ENCODE peak calls at places on chromosomes 6 and 20, in five cellular contexts. One of them, this sample, is unnamed.

GRCh38 chr6:4280721-4281120 is 145.3 kb upstream of the ECI2 start:
- DNase-seq in GM23338: no peak
- DNase-seq in GM23248: peak; percentile 89
- DNase-seq in OCI-LY7: no peak
- DNase-seq in H1: no peak
- DNase-seq in this sample: peak; percentile 26

GRCh38 chr20:48658505-48658904 is 169.3 kb downstream of the PREX1 start:
- DNase-seq in GM23338: no peak
- DNase-seq in GM23248: no peak
- DNase-seq in OCI-LY7: no peak
- DNase-seq in H1: no peak
- DNase-seq in this sample: no peak

GRCh38 chr6:163971841-163972838 is 557.6 kb downstream of the QKI start:
- DNase-seq in GM23338: peak; percentile 25
- DNase-seq in GM23248: no peak
- DNase-seq in OCI-LY7: no peak
- DNase-seq in H1: no peak
- DNase-seq in this sample: no peak

GRCh38 chr6:56242343-56242742 is 5.0 kb downstream of the COL21A1 start:
- DNase-seq in GM23338: no peak
- DNase-seq in GM23248: no peak
- DNase-seq in OCI-LY7: no peak
- DNase-seq in H1: no peak
- DNase-seq in this sample: no peak

GRCh38 chr6:75882734-75883133 is 133.7 kb downstream of the MYO6 start:
- DNase-seq in GM23338: no peak
- DNase-seq in GM23248: peak; percentile 62
- DNase-seq in OCI-LY7: no peak
- DNase-seq in H1: no peak
- DNase-seq in this sample: no peak

GRCh38 chr6:110946498-110946897 is 12.0 kb upstream of the GTF3C6 start:
- DNase-seq in GM23338: no peak
- DNase-seq in GM23248: peak; percentile 29
- DNase-seq in OCI-LY7: no peak
- DNase-seq in H1: no peak
- DNase-seq in this sample: no peak

GRCh38 chr6:140073456-140073855 is 699.0 kb upstream of the CITED2 start:
- DNase-seq in GM23338: no peak
- DNase-seq in GM23248: peak; percentile 78
- DNase-seq in OCI-LY7: no peak
- DNase-seq in H1: no peak
- DNase-seq in this sample: no peak

GRCh38 chr6:125102901-125103300 is 50.7 kb upstream of the TPD52L1 start:
- DNase-seq in GM23338: no peak
- DNase-seq in GM23248: peak; percentile 82
- DNase-seq in OCI-LY7: no peak
- DNase-seq in H1: no peak
- DNase-seq in this sample: no peak

GRCh38 chr6:157823001-157823522 is at the start of gene SNX9:
- DNase-seq in GM23338: peak; percentile 87
- DNase-seq in GM23248: peak; percentile 93
- DNase-seq in OCI-LY7: no peak
- DNase-seq in H1: no peak
- DNase-seq in this sample: no peak

GRCh38 chr20:41476013-41476441 is 109.4 kb upstream of the EMILIN3 start:
- DNase-seq in GM23338: no peak
- DNase-seq in GM23248: peak; percentile 67
- DNase-seq in OCI-LY7: no peak
- DNase-seq in H1: no peak
- DNase-seq in this sample: no peak

GRCh38 chr20:47781631-47782030 is 3.6 kb downstream of the SULF2 start:
- DNase-seq in GM23338: no peak
- DNase-seq in GM23248: no peak
- DNase-seq in OCI-LY7: no peak
- DNase-seq in H1: no peak
- DNase-seq in this sample: no peak

GRCh38 chr6:132236281-132236680 is 165.0 kb downstream of the MOXD1 start:
- DNase-seq in GM23338: no peak
- DNase-seq in GM23248: no peak
- DNase-seq in OCI-LY7: no peak
- DNase-seq in H1: no peak
- DNase-seq in this sample: no peak

GRCh38 chr20:44973053-44973452 is 6.7 kb downstream of the STK4 start:
- DNase-seq in GM23338: no peak
- DNase-seq in GM23248: peak; percentile 44
- DNase-seq in OCI-LY7: no peak
- DNase-seq in H1: no peak
- DNase-seq in this sample: no peak

GRCh38 chr6:93721386-93722048 is 302.2 kb upstream of the EPHA7 start:
- DNase-seq in GM23338: peak; percentile 91
- DNase-seq in GM23248: peak; percentile 49
- DNase-seq in OCI-LY7: peak; percentile 0
- DNase-seq in H1: peak; percentile 25
- DNase-seq in this sample: no peak

GRCh38 chr6:143962644-143962929 is 45.5 kb downstream of the PLAGL1 start:
- DNase-seq in GM23338: peak; percentile 86
- DNase-seq in GM23248: peak; percentile 69
- DNase-seq in OCI-LY7: no peak
- DNase-seq in H1: no peak
- DNase-seq in this sample: no peak

GRCh38 chr6:149082320-149082719 is 235.2 kb upstream of the TAB2 start:
- DNase-seq in GM23338: peak; percentile 86
- DNase-seq in GM23248: peak; percentile 81
- DNase-seq in OCI-LY7: peak; percentile 77
- DNase-seq in H1: no peak
- DNase-seq in this sample: peak; percentile 85

GRCh38 chr6:122752990-122753687 is 26.4 kb upstream of the FABP7 start:
- DNase-seq in GM23338: peak; percentile 15
- DNase-seq in GM23248: no peak
- DNase-seq in OCI-LY7: no peak
- DNase-seq in H1: no peak
- DNase-seq in this sample: no peak

GRCh38 chr6:163170294-163170883 is 244.1 kb upstream of the QKI start:
- DNase-seq in GM23338: peak; percentile 51
- DNase-seq in GM23248: peak; percentile 18
- DNase-seq in OCI-LY7: peak; percentile 49
- DNase-seq in H1: no peak
- DNase-seq in this sample: peak; percentile 66

GRCh38 chr20:5864428-5864827 is 85.9 kb downstream of the TRMT6 start:
- DNase-seq in GM23338: no peak
- DNase-seq in GM23248: no peak
- DNase-seq in OCI-LY7: no peak
- DNase-seq in H1: no peak
- DNase-seq in this sample: no peak

GRCh38 chr6:152984387-152984872 is 1.6 kb upstream of the FBXO5 start:
- DNase-seq in GM23338: no peak
- DNase-seq in GM23248: peak; percentile 38
- DNase-seq in OCI-LY7: peak; percentile 57
- DNase-seq in H1: no peak
- DNase-seq in this sample: peak; percentile 67

GRCh38 chr20:19975436-19975799 is 41.7 kb upstream of the NAA20 start:
- DNase-seq in GM23338: no peak
- DNase-seq in GM23248: peak; percentile 66
- DNase-seq in OCI-LY7: no peak
- DNase-seq in H1: no peak
- DNase-seq in this sample: no peak

GRCh38 chr20:38109657-38110524 is 55.2 kb downstream of the TGM2 start:
- DNase-seq in GM23338: no peak
- DNase-seq in GM23248: peak; percentile 91
- DNase-seq in OCI-LY7: no peak
- DNase-seq in H1: no peak
- DNase-seq in this sample: no peak

GRCh38 chr6:12760911-12761310 is 44.3 kb downstream of the PHACTR1 start:
- DNase-seq in GM23338: no peak
- DNase-seq in GM23248: peak; percentile 39
- DNase-seq in OCI-LY7: no peak
- DNase-seq in H1: no peak
- DNase-seq in this sample: no peak

GRCh38 chr20:37202267-37202943 is 23.1 kb upstream of the MROH8 start:
- DNase-seq in GM23338: peak; percentile 73
- DNase-seq in GM23248: peak; percentile 95
- DNase-seq in OCI-LY7: peak; percentile 32
- DNase-seq in H1: peak; percentile 10
- DNase-seq in this sample: peak; percentile 67

GRCh38 chr6:69907981-69908498 is 41.7 kb downstream of the COL19A1 start:
- DNase-seq in GM23338: no peak
- DNase-seq in GM23248: peak; percentile 38
- DNase-seq in OCI-LY7: no peak
- DNase-seq in H1: no peak
- DNase-seq in this sample: no peak

GRCh38 chr20:49579874-49580817 is 12.2 kb upstream of the PTGIS start:
- DNase-seq in GM23338: peak; percentile 20
- DNase-seq in GM23248: peak; percentile 46
- DNase-seq in OCI-LY7: no peak
- DNase-seq in H1: no peak
- DNase-seq in this sample: no peak

GRCh38 chr6:43699564-43700186 is 12.1 kb upstream of the MRPS18A start:
- DNase-seq in GM23338: no peak
- DNase-seq in GM23248: peak; percentile 23
- DNase-seq in OCI-LY7: no peak
- DNase-seq in H1: no peak
- DNase-seq in this sample: no peak

GRCh38 chr6:154343473-154344308 is 12.9 kb downstream of the IPCEF1 start:
- DNase-seq in GM23338: peak; percentile 85
- DNase-seq in GM23248: peak; percentile 79
- DNase-seq in OCI-LY7: no peak
- DNase-seq in H1: peak; percentile 60
- DNase-seq in this sample: peak; percentile 42

GRCh38 chr6:2952557-2953095 is 18.7 kb downstream of the SERPINB6 start:
- DNase-seq in GM23338: peak; percentile 95
- DNase-seq in GM23248: peak; percentile 93
- DNase-seq in OCI-LY7: peak; percentile 82
- DNase-seq in H1: peak; percentile 89
- DNase-seq in this sample: peak; percentile 89

GRCh38 chr6:53937461-53937860 is 142.7 kb downstream of the LRRC1 start:
- DNase-seq in GM23338: no peak
- DNase-seq in GM23248: no peak
- DNase-seq in OCI-LY7: no peak
- DNase-seq in H1: no peak
- DNase-seq in this sample: no peak

GRCh38 chr6:118783931-118784528 is 109.9 kb upstream of the ASF1A start:
- DNase-seq in GM23338: no peak
- DNase-seq in GM23248: no peak
- DNase-seq in OCI-LY7: no peak
- DNase-seq in H1: no peak
- DNase-seq in this sample: no peak

GRCh38 chr6:54074591-54075195 is 36.5 kb upstream of the MLIP start:
- DNase-seq in GM23338: peak; percentile 28
- DNase-seq in GM23248: no peak
- DNase-seq in OCI-LY7: no peak
- DNase-seq in H1: no peak
- DNase-seq in this sample: no peak

DNA sequence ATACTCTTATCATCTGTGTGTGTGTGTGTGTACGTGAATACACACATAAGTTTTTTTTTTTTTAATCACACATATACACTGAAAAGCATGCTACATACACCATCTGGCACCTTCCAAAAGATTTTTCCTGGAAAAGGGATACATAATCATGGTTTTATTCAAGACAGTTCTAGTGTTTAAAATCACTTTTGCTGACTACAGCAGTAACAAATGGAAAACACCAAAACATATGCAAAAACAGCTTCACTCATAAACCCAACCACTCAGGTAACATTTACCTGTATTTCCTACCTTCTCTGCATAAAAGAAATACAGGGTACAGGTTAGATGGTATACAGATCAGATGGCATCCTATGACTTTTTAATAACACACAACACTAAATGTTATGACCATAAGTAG is 2.5 kb downstream of the SNX14 start:
- DNase-seq in GM23338: no peak
- DNase-seq in GM23248: no peak
- DNase-seq in OCI-LY7: no peak
- DNase-seq in H1: no peak
- DNase-seq in this sample: no peak
- H3K4me2 ChIP-seq in GM23338: no peak overlapping the region
- H3K4me2 ChIP-seq in GM23248: no peak overlapping the region
- H3K4me2 ChIP-seq in OCI-LY7: peak overlapping the region; percentile 32
- H3K4me2 ChIP-seq in H1: no peak overlapping the region
- H3K4me2 ChIP-seq in this sample: no peak overlapping the region

DNA sequence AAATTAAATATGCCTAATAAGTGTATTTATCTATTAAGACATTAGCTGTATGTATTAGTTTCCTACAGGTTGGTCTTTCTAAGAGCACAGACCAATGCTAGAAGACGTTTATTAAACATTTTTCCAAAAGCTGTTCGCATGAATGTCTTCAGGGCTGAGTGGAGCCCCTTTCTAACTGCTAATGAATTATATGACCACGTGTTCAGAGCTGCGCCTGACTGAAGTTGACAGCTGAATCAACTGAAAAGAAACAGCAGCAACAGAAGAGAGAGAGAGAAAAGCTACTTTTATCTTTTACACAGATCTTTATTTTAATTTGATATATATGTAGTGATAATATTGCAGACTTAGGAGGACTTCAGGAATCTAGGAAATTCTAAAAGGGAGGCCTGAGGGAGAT is 75.2 kb upstream of the ARID1B start:
- DNase-seq in GM23338: no peak
- DNase-seq in GM23248: no peak
- DNase-seq in OCI-LY7: peak; percentile 51
- DNase-seq in H1: no peak
- DNase-seq in this sample: peak; percentile 25
- H3K4me1 ChIP-seq in GM23338: no peaks in the 10 kb centered on the region
- H3K4me1 ChIP-seq in GM23248: peaks cover 4% of the 10 kb centered on the region
- H3K4me1 ChIP-seq in OCI-LY7: peaks cover 66% of the 10 kb centered on the region
- H3K4me1 ChIP-seq in H1: no peaks in the 10 kb centered on the region
- H3K4me1 ChIP-seq in this sample: peaks cover 28% of the 10 kb centered on the region

GRCh38 chr20:64214952-64215351 is 40.6 kb upstream of the PCMTD2 start:
- DNase-seq in GM23338: no peak
- DNase-seq in GM23248: no peak
- DNase-seq in OCI-LY7: no peak
- DNase-seq in H1: no peak
- DNase-seq in this sample: no peak

GRCh38 chr20:64212750-64213149 is 42.8 kb upstream of the PCMTD2 start:
- DNase-seq in GM23338: no peak
- DNase-seq in GM23248: peak; percentile 79
- DNase-seq in OCI-LY7: no peak
- DNase-seq in H1: no peak
- DNase-seq in this sample: no peak

GRCh38 chr20:64211874-64212658 is 43.5 kb upstream of the PCMTD2 start:
- DNase-seq in GM23338: no peak
- DNase-seq in GM23248: no peak
- DNase-seq in OCI-LY7: no peak
- DNase-seq in H1: no peak
- DNase-seq in this sample: no peak

GRCh38 chr20:64216036-64216435 is 39.5 kb upstream of the PCMTD2 start:
- DNase-seq in GM23338: no peak
- DNase-seq in GM23248: no peak
- DNase-seq in OCI-LY7: no peak
- DNase-seq in H1: no peak
- DNase-seq in this sample: no peak

GRCh38 chr20:64214113-64214512 is 41.4 kb upstream of the PCMTD2 start:
- DNase-seq in GM23338: no peak
- DNase-seq in GM23248: no peak
- DNase-seq in OCI-LY7: no peak
- DNase-seq in H1: no peak
- DNase-seq in this sample: no peak
- H3K4me2 ChIP-seq in GM23338: no peak overlapping the region
- H3K4me2 ChIP-seq in GM23248: no peak overlapping the region
- H3K4me2 ChIP-seq in OCI-LY7: no peak overlapping the region
- H3K4me2 ChIP-seq in H1: no peak overlapping the region
- H3K4me2 ChIP-seq in this sample: no peak overlapping the region

GRCh38 chr6:35044771-35045275 is 96.3 kb downstream of the TCP11 start:
- DNase-seq in GM23338: no peak
- DNase-seq in GM23248: peak; percentile 62
- DNase-seq in OCI-LY7: no peak
- DNase-seq in H1: no peak
- DNase-seq in this sample: no peak
- H3K4me1 ChIP-seq in GM23338: peaks cover 76% of the 10 kb centered on the region
- H3K4me1 ChIP-seq in GM23248: peaks cover 48% of the 10 kb centered on the region
- H3K4me1 ChIP-seq in OCI-LY7: no peaks in the 10 kb centered on the region
- H3K4me1 ChIP-seq in H1: peaks cover 63% of the 10 kb centered on the region
- H3K4me1 ChIP-seq in this sample: no peaks in the 10 kb centered on the region

This sample was measured in Karpas-422.